ENCODE peak calls at places on chromosomes 16 and 17, in seven cellular contexts. K is heart left ventricle, L is BJ, V is body of pancreas, Y is breast epithelium, A is tibial artery, J is choroid plexus epithelial cell. T is an unnamed sample.

GRCh38 chr16:67456383-67457140 is 24.4 kb downstream of the ATP6V0D1 start:
- DNase-seq in L (no peak), A (peak; percentile 78), J (peak; percentile 55), Y (peak; percentile 83), K (peak; percentile 79), V (peak; percentile 60), T (peak; percentile 89)

GRCh38 chr17:33709881-33710280 is 416.8 kb upstream of the ASIC2 start:
- DNase-seq in L (no peak), K (no peak), Y (no peak), V (no peak), J (no peak), A (no peak), T (no peak)

GRCh38 chr17:18041776-18042175 is 2.6 kb downstream of the GID4 start:
- DNase-seq in J (peak; percentile 19), A (no peak), Y (no peak), V (no peak), K (no peak), L (peak; percentile 30), T (peak; percentile 60)

GRCh38 chr16:1261131-1261917 is 5.5 kb downstream of the TPSD1 start:
- DNase-seq in A (no peak), K (no peak), Y (no peak), J (no peak), V (no peak), L (no peak), T (no peak)

GRCh38 chr17:1005361-1005946 is 8.5 kb downstream of the TIMM22 start:
- DNase-seq in J (peak; percentile 20), V (peak; percentile 80), Y (peak; percentile 58), K (no peak), L (no peak), A (peak; percentile 93), T (peak; percentile 74)

GRCh38 chr16:77937473-77938195 is 84.7 kb upstream of the CLEC3A start:
- DNase-seq in K (no peak), L (no peak), J (no peak), V (no peak), Y (no peak), A (no peak), T (peak; percentile 53)

GRCh38 chr17:81644976-81645952 is 8.3 kb downstream of the TSPAN10 start:
- DNase-seq in J (no peak), A (no peak), K (no peak), V (no peak), Y (no peak), L (no peak), T (no peak)

GRCh38 chr17:47810200-47810821 is 11.3 kb downstream of the OSBPL7 start:
- DNase-seq in A (peak; percentile 61), Y (no peak), K (no peak), J (peak; percentile 96), V (peak; percentile 88), L (peak; percentile 74), T (peak; percentile 85)

GRCh38 chr17:41634639-41635038 is 10.3 kb upstream of the KRT17 start:
- DNase-seq in K (no peak), V (no peak), Y (no peak), A (no peak), J (no peak), L (no peak), T (no peak)

GRCh38 chr16:47311738-47312505 is 148.9 kb downstream of the ITFG1 start:
- DNase-seq in A (no peak), Y (no peak), J (peak; percentile 39), K (no peak), L (no peak), V (no peak), T (peak; percentile 12)

GRCh38 chr17:67759355-67760171 is 41.8 kb downstream of the NOL11 start:
- DNase-seq in J (peak; percentile 67), A (no peak), L (peak; percentile 9), V (no peak), K (peak; percentile 68), Y (no peak), T (peak; percentile 83)

GRCh38 chr17:76740329-76741118 is 2.6 kb downstream of the MFSD11 start:
- DNase-seq in K (no peak), Y (no peak), L (no peak), J (peak; percentile 68), V (no peak), A (no peak), T (peak; percentile 76)

GRCh38 chr17:62592305-62593099 is 35.0 kb upstream of the MRC2 start:
- DNase-seq in K (no peak), L (no peak), V (no peak), J (peak; percentile 83), Y (no peak), A (no peak), T (no peak)

GRCh38 chr16:1788708-1789100 is 4.8 kb downstream of the IGFALS start:
- DNase-seq in K (no peak), V (peak; percentile 14), Y (peak; percentile 83), J (no peak), A (no peak), L (no peak), T (no peak)

GRCh38 chr17:75876190-75876937 is 2.0 kb downstream of the TRIM47 start:
- DNase-seq in A (peak; percentile 77), K (peak; percentile 75), L (no peak), Y (no peak), J (no peak), V (peak; percentile 70), T (no peak)

GRCh38 chr16:17271687-17272086 is 199.1 kb downstream of the XYLT1 start:
- DNase-seq in V (peak; percentile 62), Y (no peak), L (no peak), A (peak; percentile 72), K (no peak), J (no peak), T (peak; percentile 48)

GRCh38 chr17:61754124-61754523 is 109.2 kb downstream of the BRIP1 start:
- DNase-seq in K (no peak), A (no peak), V (no peak), L (no peak), J (no peak), Y (no peak), T (no peak)

GRCh38 chr17:80224683-80225082 is 4.5 kb downstream of the SLC26A11 start:
- DNase-seq in L (no peak), V (no peak), A (no peak), K (no peak), Y (no peak), J (no peak), T (no peak)

GRCh38 chr17:82909322-82909904 is 69.6 kb upstream of the ZNF750 start:
- DNase-seq in Y (no peak), J (no peak), V (peak; percentile 97), K (no peak), L (no peak), A (no peak), T (no peak)

GRCh38 chr16:72932050-72932449 is 115.9 kb downstream of the ZFHX3 start:
- DNase-seq in V (no peak), Y (no peak), J (peak; percentile 15), L (no peak), K (no peak), A (no peak), T (no peak)

GRCh38 chr16:11325404-11326083 is 19.7 kb upstream of the RMI2 start:
- DNase-seq in Y (no peak), V (no peak), J (no peak), A (no peak), L (no peak), K (peak; percentile 38), T (no peak)

GRCh38 chr17:44354582-44355309 is 8.9 kb downstream of the FAM171A2 start:
- DNase-seq in L (no peak), Y (no peak), A (no peak), J (no peak), K (peak; percentile 80), V (peak; percentile 37), T (no peak)
- TF ChIP-seq CTCF in L (peak; percentile 24), Y (no peak), A (no peak), J (no peak), K (peak; percentile 20), V (peak; percentile 11), T (peak; percentile 42)

GRCh38 chr17:6713918-6714271 is 726 bp upstream of the SLC13A5 start:
- DNase-seq in J (no peak), Y (no peak), V (no peak), L (no peak), K (no peak), A (no peak), T (no peak)
- H3K4me3 ChIP-seq in J (no peak overlapping the region), Y (peak overlapping the region; percentile 20), V (no peak overlapping the region), L (no peak overlapping the region), K (peak overlapping the region; percentile 40), A (no peak overlapping the region), T (no peak overlapping the region)

GRCh38 chr17:39923836-39924690 is 3.3 kb downstream of the ORMDL3 start:
- DNase-seq in J (peak; percentile 45), A (no peak), V (no peak), L (no peak), Y (no peak), K (peak; percentile 55), T (peak; percentile 35)
- TF ChIP-seq CTCF in J (peak; percentile 69), A (no peak), V (no peak), L (no peak), Y (no peak), K (no peak), T (peak; percentile 43)

GRCh38 chr17:7881655-7882054 is 6.9 kb upstream of the CHD3 start:
- DNase-seq in Y (no peak), V (no peak), K (no peak), J (peak; percentile 24), A (no peak), L (no peak), T (no peak)

GRCh38 chr17:7882068-7882467 is 6.5 kb upstream of the CHD3 start:
- DNase-seq in J (no peak), V (no peak), L (no peak), K (no peak), A (no peak), Y (no peak), T (no peak)

GRCh38 chr17:7878234-7878633 is 10.4 kb upstream of the CHD3 start:
- DNase-seq in V (no peak), J (no peak), K (no peak), A (no peak), Y (no peak), L (no peak), T (no peak)

GRCh38 chr17:7882629-7883028 is 6.0 kb upstream of the CHD3 start:
- DNase-seq in L (no peak), Y (no peak), J (no peak), K (no peak), V (no peak), A (no peak), T (no peak)

DNA sequence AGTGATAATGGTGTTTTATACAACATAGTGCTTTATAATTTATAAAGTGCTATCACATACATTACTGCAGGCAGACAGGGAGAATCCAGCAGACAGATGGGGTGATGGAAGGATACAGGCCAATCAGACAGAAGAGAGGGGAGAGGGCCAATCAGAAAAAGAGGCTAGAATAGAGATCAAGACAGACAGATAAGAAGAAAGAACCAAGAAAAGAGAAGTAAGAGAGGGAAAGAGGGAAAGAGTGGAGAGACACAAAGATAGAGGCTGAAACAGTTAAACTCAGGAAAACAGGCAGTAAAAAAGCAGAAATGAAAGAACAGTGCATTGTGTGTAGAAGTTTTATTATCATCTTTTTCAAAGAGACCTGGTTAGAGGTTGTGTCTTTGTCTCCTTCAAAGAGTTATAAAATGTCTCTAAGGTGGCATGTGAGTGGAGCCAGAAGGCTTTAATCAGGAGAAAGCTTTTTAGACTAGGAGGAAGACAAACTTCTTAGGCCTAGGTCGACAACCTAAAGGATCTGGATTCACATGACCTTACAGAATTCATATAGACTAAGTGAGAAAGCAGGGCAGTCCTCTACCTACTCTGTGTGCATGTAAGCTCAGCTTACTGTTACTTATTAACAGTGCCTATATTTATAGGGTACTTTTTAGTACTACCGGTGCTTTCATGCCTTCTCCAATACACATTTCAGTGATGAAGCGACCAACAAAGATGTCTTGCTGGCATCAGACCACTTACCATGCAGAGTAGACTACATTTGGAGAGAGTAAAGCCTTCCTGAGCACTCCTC is 8.3 kb upstream of the CHD3 start:
- DNase-seq in L (no peak), K (no peak), Y (no peak), V (no peak), A (no peak), J (no peak), T (no peak)
- H3K4me3 ChIP-seq in L (no peak overlapping the region), K (no peak overlapping the region), Y (no peak overlapping the region), V (no peak overlapping the region), A (no peak overlapping the region), J (no peak overlapping the region), T (no peak overlapping the region)